ENCODE peak calls at places on chromosomes 16 and 17, in five cellular contexts. D is CD8-positive, alpha-beta T cell; C is fibroblast of lung; Q is Peyer's patch; J is CD4-positive, alpha-beta memory T cell. A is an unnamed sample.

GRCh38 chr16:65375651-65376050 is 253.8 kb upstream of the CDH11 start:
- DNase-seq in D (no peak), C (peak; percentile 37), Q (no peak), J (no peak), A (no peak)

GRCh38 chr17:81125573-81126081 is 39.7 kb upstream of the PVALEF start:
- DNase-seq in D (no peak), C (no peak), Q (no peak), J (no peak), A (no peak)

GRCh38 chr16:5642470-5642869 is 544.9 kb upstream of the EEF2KMT start:
- DNase-seq in D (no peak), C (no peak), Q (no peak), J (no peak), A (no peak)

GRCh38 chr17:70074236-70074830 is 692 bp upstream of the KCNJ16 start:
- DNase-seq in D (no peak), C (no peak), Q (no peak), J (no peak), A (no peak)

GRCh38 chr16:23833960-23834685 is 1.7 kb upstream of the PRKCB start:
- DNase-seq in D (no peak), C (no peak), Q (no peak), J (no peak), A (no peak)

GRCh38 chr17:143785-144281 is 6.5 kb downstream of the SCGB1C2 start:
- DNase-seq in D (peak; percentile 78), C (peak; percentile 45), Q (peak; percentile 94), J (peak; percentile 79), A (peak; percentile 86)

GRCh38 chr17:69723741-69724140 is 309.2 kb downstream of the MAP2K6 start:
- DNase-seq in D (no peak), C (no peak), Q (no peak), J (no peak), A (no peak)

GRCh38 chr17:48540213-48540612 is 4.7 kb downstream of the HOXB2 start:
- DNase-seq in D (no peak), C (peak; percentile 77), Q (no peak), J (no peak), A (no peak)

GRCh38 chr17:38572665-38573365 is 32.9 kb downstream of the SRCIN1 start:
- DNase-seq in D (no peak), C (no peak), Q (no peak), J (no peak), A (no peak)

GRCh38 chr17:29138184-29138955 is 41.8 kb downstream of the MYO18A start:
- DNase-seq in D (peak; percentile 33), C (peak; percentile 37), Q (no peak), J (peak; percentile 22), A (no peak)

GRCh38 chr17:9291912-9292562 is 270.7 kb downstream of the NTN1 start:
- DNase-seq in D (no peak), C (peak; percentile 16), Q (peak; percentile 50), J (peak; percentile 4), A (peak; percentile 60)

GRCh38 chr16:29820271-29820701 is at the start of gene MVP:
- DNase-seq in D (peak; percentile 46), C (peak; percentile 63), Q (peak; percentile 85), J (peak; percentile 36), A (peak; percentile 80)

GRCh38 chr16:76527244-76527643 is 250.0 kb downstream of the CNTNAP4 start:
- DNase-seq in D (no peak), C (no peak), Q (no peak), J (no peak), A (peak; percentile 27)

GRCh38 chr16:12079411-12079965 is 103.0 kb downstream of the SNX29 start:
- DNase-seq in D (no peak), C (no peak), Q (no peak), J (peak; percentile 38), A (no peak)

GRCh38 chr17:59355030-59355694 is 23.7 kb downstream of the YPEL2 start:
- DNase-seq in D (no peak), C (no peak), Q (no peak), J (no peak), A (no peak)

GRCh38 chr16:29663020-29663828 is at the start of gene SPN:
- DNase-seq in D (no peak), C (no peak), Q (no peak), J (peak; percentile 36), A (no peak)

GRCh38 chr17:42361781-42362186 is 26.5 kb downstream of the STAT3 start:
- DNase-seq in D (peak; percentile 14), C (no peak), Q (no peak), J (peak; percentile 22), A (no peak)

DNA sequence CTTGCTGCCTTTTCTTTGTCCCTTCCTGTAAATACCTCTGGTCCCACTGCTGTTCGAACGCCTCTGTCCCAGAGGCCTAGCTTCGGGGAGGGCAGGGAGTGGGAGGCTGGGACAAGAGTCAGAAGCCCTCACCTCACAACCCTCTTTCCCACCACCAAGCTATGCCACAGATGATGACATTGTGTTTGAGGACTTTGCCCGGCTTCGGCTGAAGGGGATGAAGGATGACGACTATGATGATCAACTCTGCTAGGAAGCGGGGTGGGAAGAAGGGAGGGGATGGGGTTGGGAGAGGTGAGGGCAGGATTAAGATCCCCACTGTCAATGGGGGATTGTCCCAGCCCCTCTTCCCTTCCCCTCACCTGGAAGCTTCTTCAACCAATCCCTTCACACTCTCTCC is 10.4 kb downstream of the ARRB2 start:
- DNase-seq in D (no peak), C (no peak), Q (no peak), J (no peak), A (no peak)
- H3K27ac ChIP-seq in D (no peak overlapping the region), C (no peak overlapping the region), Q (no peak overlapping the region), J (no peak overlapping the region), A (no peak overlapping the region)

DNA sequence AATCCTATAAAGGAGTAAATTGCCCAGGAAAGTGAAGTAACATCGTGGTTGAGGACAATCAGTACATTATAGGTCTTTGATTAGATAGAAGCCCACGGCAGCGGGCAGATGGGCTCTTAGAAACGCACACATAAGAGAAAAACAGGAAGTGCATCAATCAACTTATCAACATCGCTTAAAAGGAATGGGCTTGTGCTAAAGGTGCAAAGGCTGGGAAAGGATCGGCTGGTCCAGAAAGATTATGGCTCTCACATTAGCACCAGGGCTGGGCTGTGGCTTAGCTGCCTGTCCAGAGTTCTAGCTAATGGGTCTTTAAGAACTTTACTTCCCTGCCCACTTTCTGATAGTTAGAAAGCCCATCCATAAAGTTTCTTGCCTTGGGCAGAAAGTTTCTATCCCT is 292.0 kb upstream of the TNRC6C start:
- DNase-seq in D (no peak), C (no peak), Q (no peak), J (no peak), A (no peak)
- H3K4me3 ChIP-seq in D (peak overlapping the region; percentile 47), C (no peak overlapping the region), Q (no peak overlapping the region), J (no peak overlapping the region), A (no peak overlapping the region)

GRCh38 chr17:50146230-50146926 is 4.1 kb downstream of the PPP1R9B start:
- DNase-seq in D (no peak), C (no peak), Q (peak; percentile 52), J (no peak), A (peak; percentile 68)
- H3K27ac ChIP-seq in D (peak overlapping the region; percentile 41), C (peak overlapping the region; percentile 60), Q (peak overlapping the region; percentile 0), J (peak overlapping the region; percentile 79), A (peak overlapping the region; percentile 97)

GRCh38 chr17:2215616-2216364 is 87.8 kb downstream of the SMG6 start:
- DNase-seq in D (peak; percentile 54), C (peak; percentile 99), Q (peak; percentile 60), J (peak; percentile 78), A (peak; percentile 91)
- H3K4me3 ChIP-seq in D (peak overlapping the region; percentile 42), C (peak overlapping the region; percentile 36), Q (peak overlapping the region; percentile 19), J (peak overlapping the region; percentile 37), A (peak overlapping the region; percentile 54)

DNA sequence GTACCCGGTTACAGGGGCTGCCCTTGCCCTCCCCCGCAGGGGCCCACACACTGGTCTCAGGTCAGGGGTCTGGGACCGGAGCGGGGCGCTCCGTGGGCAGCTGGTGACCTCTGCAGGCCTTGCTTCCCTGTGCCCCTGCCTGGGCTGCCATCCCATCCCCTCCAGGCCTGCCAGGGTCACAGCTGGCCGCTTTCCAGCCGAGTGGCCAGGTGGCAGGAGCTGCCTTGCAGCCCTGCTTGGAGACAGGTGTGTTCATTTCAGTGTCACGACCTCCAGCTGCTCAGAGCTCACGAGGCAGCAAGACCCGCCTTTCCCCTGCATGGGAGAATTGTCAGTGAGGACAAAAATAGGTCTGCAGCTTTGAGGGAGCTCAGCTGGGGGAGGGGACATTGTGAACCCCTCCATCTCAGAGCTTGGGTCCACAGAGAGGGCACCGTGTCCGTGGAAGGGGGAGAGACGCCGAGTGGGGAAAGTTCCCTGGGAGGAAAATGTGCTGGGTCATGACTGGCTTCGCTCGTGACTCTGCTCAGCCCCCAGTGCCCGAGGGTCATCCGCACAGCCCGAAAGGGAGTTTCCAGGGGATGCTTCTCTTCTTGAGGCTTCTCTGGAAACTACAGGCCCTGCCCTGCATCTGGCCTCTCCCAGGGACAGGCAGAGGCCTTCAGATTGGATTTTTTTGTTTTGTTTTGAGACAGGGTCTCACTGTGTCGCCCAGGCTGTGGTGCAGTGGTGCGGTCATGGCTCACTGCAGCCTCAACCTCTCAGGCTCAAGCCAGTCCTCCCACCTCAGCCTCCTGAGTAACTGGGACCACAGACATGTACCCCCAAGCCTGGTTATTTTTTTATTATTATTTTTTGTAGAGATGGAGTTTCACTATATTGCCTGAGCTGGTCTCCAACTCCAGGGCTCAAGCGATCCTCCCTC is 10.0 kb upstream of the GSE1 start:
- DNase-seq in D (no peak), C (no peak), Q (no peak), J (no peak), A (no peak)
- H3K27ac ChIP-seq in D (no peak overlapping the region), C (no peak overlapping the region), Q (no peak overlapping the region), J (no peak overlapping the region), A (no peak overlapping the region)

A was measured in Karpas-422.